ENCODE peak calls at places on chromosome 19, in four cellular contexts. One of them, this sample, is unnamed.
A peak's percentile ranks its signal among the peaks of the same experiment; 100 is the strongest.

GRCh38 chr19:55358943-55359908 is 3.8 kb downstream of the GARIN5B start:
- DNase-seq in AG04450: no peak
- DNase-seq in right lobe of liver: peak; percentile 16
- DNase-seq in lower lobe of right lung: no peak
- DNase-seq in this sample: no peak

GRCh38 chr19:13172335-13173128 is 22.3 kb downstream of the IER2 start:
- DNase-seq in lower lobe of right lung: peak; percentile 87
- DNase-seq in AG04450: no peak
- DNase-seq in right lobe of liver: peak; percentile 86
- DNase-seq in this sample: no peak

GRCh38 chr19:38989066-38989605 is 13.6 kb upstream of the FBXO17 start:
- DNase-seq in AG04450: no peak
- DNase-seq in right lobe of liver: no peak
- DNase-seq in lower lobe of right lung: no peak
- DNase-seq in this sample: no peak

GRCh38 chr19:55670280-55671053 is 4.6 kb upstream of the EPN1 start:
- DNase-seq in AG04450: no peak
- DNase-seq in lower lobe of right lung: peak; percentile 70
- DNase-seq in right lobe of liver: peak; percentile 64
- DNase-seq in this sample: no peak

GRCh38 chr19:10501971-10502523 is 1.1 kb downstream of the KEAP1 start:
- DNase-seq in lower lobe of right lung: peak; percentile 92
- DNase-seq in right lobe of liver: peak; percentile 97
- DNase-seq in AG04450: no peak
- DNase-seq in this sample: no peak

GRCh38 chr19:45865269-45865948 is 1.3 kb downstream of the FOXA3 start:
- DNase-seq in lower lobe of right lung: no peak
- DNase-seq in right lobe of liver: peak; percentile 58
- DNase-seq in AG04450: no peak
- DNase-seq in this sample: no peak

GRCh38 chr19:23070353-23070781 is 46.5 kb upstream of the ZNF730 start:
- DNase-seq in right lobe of liver: no peak
- DNase-seq in AG04450: no peak
- DNase-seq in lower lobe of right lung: no peak
- DNase-seq in this sample: no peak

GRCh38 chr19:56953411-56953810 is 112.9 kb upstream of the PEG3 start:
- DNase-seq in AG04450: no peak
- DNase-seq in right lobe of liver: no peak
- DNase-seq in lower lobe of right lung: no peak
- DNase-seq in this sample: no peak

GRCh38 chr19:14761607-14762006 is 16.8 kb downstream of the ADGRE2 start:
- DNase-seq in AG04450: no peak
- DNase-seq in lower lobe of right lung: no peak
- DNase-seq in right lobe of liver: no peak
- DNase-seq in this sample: no peak

GRCh38 chr19:45443462-45444317 is 20.0 kb upstream of the ERCC1 start:
- DNase-seq in AG04450: no peak
- DNase-seq in right lobe of liver: peak; percentile 97
- DNase-seq in lower lobe of right lung: peak; percentile 98
- DNase-seq in this sample: no peak

GRCh38 chr19:33902802-33903488 is 106.3 kb downstream of the KCTD15 start:
- DNase-seq in AG04450: no peak
- DNase-seq in lower lobe of right lung: no peak
- DNase-seq in right lobe of liver: no peak
- DNase-seq in this sample: no peak

GRCh38 chr19:35736913-35737886 is 5.1 kb downstream of the IGFLR1 start:
- DNase-seq in AG04450: no peak
- DNase-seq in lower lobe of right lung: no peak
- DNase-seq in right lobe of liver: no peak
- DNase-seq in this sample: no peak

GRCh38 chr19:47421244-47421786 is 2.0 kb upstream of the MEIS3 start:
- DNase-seq in right lobe of liver: no peak
- DNase-seq in lower lobe of right lung: no peak
- DNase-seq in AG04450: no peak
- DNase-seq in this sample: no peak

GRCh38 chr19:12055784-12056183 is 3.0 kb upstream of the ZNF878 start:
- DNase-seq in right lobe of liver: no peak
- DNase-seq in lower lobe of right lung: no peak
- DNase-seq in AG04450: no peak
- DNase-seq in this sample: no peak

GRCh38 chr19:37980419-37980975 is 73.5 kb downstream of the SIPA1L3 start:
- DNase-seq in right lobe of liver: no peak
- DNase-seq in AG04450: no peak
- DNase-seq in lower lobe of right lung: no peak
- DNase-seq in this sample: peak; percentile 99

GRCh38 chr19:30596813-30597399 is 224.7 kb downstream of the ZNF536 start:
- DNase-seq in lower lobe of right lung: no peak
- DNase-seq in right lobe of liver: no peak
- DNase-seq in AG04450: no peak
- DNase-seq in this sample: no peak

GRCh38 chr19:15300533-15301194 is 31.7 kb downstream of the BRD4 start:
- DNase-seq in AG04450: peak; percentile 71
- DNase-seq in lower lobe of right lung: no peak
- DNase-seq in right lobe of liver: no peak
- DNase-seq in this sample: no peak

GRCh38 chr19:7871280-7871529 is 3.0 kb downstream of the PRR36 start:
- DNase-seq in AG04450: no peak
- DNase-seq in right lobe of liver: no peak
- DNase-seq in lower lobe of right lung: no peak
- DNase-seq in this sample: no peak

GRCh38 chr19:10143700-10144099 is 24.0 kb upstream of the EIF3G start:
- DNase-seq in right lobe of liver: no peak
- DNase-seq in lower lobe of right lung: no peak
- DNase-seq in AG04450: no peak
- DNase-seq in this sample: no peak

GRCh38 chr19:58466760-58467589 is at the start of gene ZNF324:
- DNase-seq in right lobe of liver: peak; percentile 99
- DNase-seq in lower lobe of right lung: peak; percentile 99
- DNase-seq in AG04450: peak; percentile 79
- DNase-seq in this sample: no peak

GRCh38 chr19:39254539-39255345 is 6.1 kb upstream of the IFNL4 start:
- DNase-seq in AG04450: no peak
- DNase-seq in lower lobe of right lung: no peak
- DNase-seq in right lobe of liver: no peak
- DNase-seq in this sample: no peak

GRCh38 chr19:42121036-42121621 is 11.1 kb downstream of the POU2F2 start:
- DNase-seq in lower lobe of right lung: no peak
- DNase-seq in right lobe of liver: no peak
- DNase-seq in AG04450: no peak
- DNase-seq in this sample: no peak

GRCh38 chr19:18699403-18700054 is 16.0 kb downstream of the CRTC1 start:
- DNase-seq in AG04450: no peak
- DNase-seq in lower lobe of right lung: no peak
- DNase-seq in right lobe of liver: no peak
- DNase-seq in this sample: no peak

GRCh38 chr19:38713227-38713649 is 31.0 kb downstream of the CAPN12 start:
- DNase-seq in right lobe of liver: peak; percentile 68
- DNase-seq in AG04450: no peak
- DNase-seq in lower lobe of right lung: no peak
- DNase-seq in this sample: no peak

GRCh38 chr19:39623946-39624345 is 21.6 kb downstream of the LGALS13 start:
- DNase-seq in right lobe of liver: no peak
- DNase-seq in lower lobe of right lung: no peak
- DNase-seq in AG04450: no peak
- DNase-seq in this sample: no peak

GRCh38 chr19:37333457-37333856 is 37.4 kb upstream of the ZNF527 start:
- DNase-seq in right lobe of liver: no peak
- DNase-seq in lower lobe of right lung: no peak
- DNase-seq in AG04450: no peak
- DNase-seq in this sample: no peak

GRCh38 chr19:42396248-42396541 is 6.1 kb upstream of the CNFN start:
- DNase-seq in right lobe of liver: no peak
- DNase-seq in AG04450: no peak
- DNase-seq in lower lobe of right lung: no peak
- DNase-seq in this sample: no peak

GRCh38 chr19:42695811-42696503 is 44.3 kb downstream of the PSG3 start:
- DNase-seq in right lobe of liver: no peak
- DNase-seq in AG04450: no peak
- DNase-seq in lower lobe of right lung: no peak
- DNase-seq in this sample: no peak

GRCh38 chr19:55053735-55054134 is 9.2 kb downstream of the RDH13 start:
- DNase-seq in AG04450: no peak
- DNase-seq in lower lobe of right lung: no peak
- DNase-seq in right lobe of liver: no peak
- DNase-seq in this sample: no peak

GRCh38 chr19:39916851-39917396 is 17.5 kb downstream of the FCGBP start:
- DNase-seq in right lobe of liver: no peak
- DNase-seq in lower lobe of right lung: no peak
- DNase-seq in AG04450: no peak
- DNase-seq in this sample: no peak

GRCh38 chr19:6610934-6611370 is 20.0 kb upstream of the CD70 start:
- DNase-seq in lower lobe of right lung: no peak
- DNase-seq in right lobe of liver: no peak
- DNase-seq in AG04450: no peak
- DNase-seq in this sample: peak; percentile 93

GRCh38 chr19:33759356-33759755 is 37.3 kb upstream of the KCTD15 start:
- DNase-seq in AG04450: no peak
- DNase-seq in right lobe of liver: no peak
- DNase-seq in lower lobe of right lung: no peak
- DNase-seq in this sample: no peak

GRCh38 chr19:11261431-11261901 is 858 bp downstream of the DOCK6 start:
- DNase-seq in AG04450: no peak
- DNase-seq in lower lobe of right lung: no peak
- DNase-seq in right lobe of liver: no peak
- DNase-seq in this sample: no peak

GRCh38 chr19:13366529-13367143 is 139.6 kb downstream of the CACNA1A start:
- DNase-seq in right lobe of liver: no peak
- DNase-seq in lower lobe of right lung: no peak
- DNase-seq in AG04450: no peak
- DNase-seq in this sample: no peak

GRCh38 chr19:35228177-35228930 is at the start of gene FAM187B:
- DNase-seq in AG04450: no peak
- DNase-seq in lower lobe of right lung: no peak
- DNase-seq in right lobe of liver: no peak
- DNase-seq in this sample: no peak

GRCh38 chr19:17560205-17560595 is 4.8 kb downstream of the COLGALT1 start:
- DNase-seq in right lobe of liver: peak; percentile 55
- DNase-seq in AG04450: peak; percentile 59
- DNase-seq in lower lobe of right lung: peak; percentile 84
- DNase-seq in this sample: no peak

GRCh38 chr19:13892885-13893284 is 13.0 kb downstream of the BRME1 start:
- DNase-seq in right lobe of liver: no peak
- DNase-seq in AG04450: no peak
- DNase-seq in lower lobe of right lung: no peak
- DNase-seq in this sample: no peak

DNA sequence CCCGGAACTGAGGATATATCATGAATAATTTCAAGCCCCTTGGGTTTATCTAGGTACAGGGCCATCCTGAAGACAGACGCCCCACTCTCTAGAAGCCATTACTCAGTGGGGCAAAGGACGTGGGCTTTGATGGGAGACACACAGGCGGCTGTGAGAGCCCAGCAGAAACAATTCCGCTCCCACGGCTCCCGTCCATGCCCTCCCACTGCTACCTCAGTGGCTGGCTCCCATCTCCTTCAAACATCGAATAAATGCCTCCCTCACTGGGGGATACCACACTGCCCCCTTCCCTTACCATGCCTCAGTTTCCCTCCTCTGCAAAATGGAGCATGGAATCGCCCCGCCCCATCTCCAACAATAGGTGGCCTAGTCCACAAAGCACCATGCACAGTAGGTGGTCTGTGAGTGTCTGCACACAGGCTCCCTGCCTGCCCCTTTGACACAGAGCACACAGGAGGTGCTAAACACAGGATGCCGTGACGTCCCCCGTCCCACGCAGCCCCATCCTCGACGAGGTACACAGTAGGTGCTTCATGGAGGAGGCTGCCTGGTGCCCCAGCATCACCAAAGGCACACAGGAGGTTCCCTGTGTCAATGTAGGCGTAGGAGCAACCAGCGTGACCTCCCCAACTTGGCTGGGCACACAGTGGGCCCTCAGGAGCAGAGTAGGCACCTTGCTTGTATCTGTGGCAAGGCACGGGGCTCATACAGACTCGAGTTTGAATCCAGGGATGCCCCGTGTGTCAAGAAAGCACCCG is 46.0 kb downstream of the PTPRS start:
- DNase-seq in AG04450: no peak
- DNase-seq in right lobe of liver: no peak
- DNase-seq in lower lobe of right lung: no peak
- DNase-seq in this sample: no peak
- H3K4me3 ChIP-seq in AG04450: peak overlapping the region; percentile 77
- H3K4me3 ChIP-seq in right lobe of liver: no peak overlapping the region
- H3K4me3 ChIP-seq in lower lobe of right lung: peak overlapping the region; percentile 68
- H3K4me3 ChIP-seq in this sample: no peak overlapping the region

GRCh38 chr19:51326216-51327065 is 15.0 kb downstream of the IGLON5 start:
- DNase-seq in AG04450: no peak
- DNase-seq in right lobe of liver: no peak
- DNase-seq in lower lobe of right lung: no peak
- DNase-seq in this sample: no peak
- H3K4me3 ChIP-seq in AG04450: no peak overlapping the region
- H3K4me3 ChIP-seq in right lobe of liver: no peak overlapping the region
- H3K4me3 ChIP-seq in lower lobe of right lung: no peak overlapping the region
- H3K4me3 ChIP-seq in this sample: no peak overlapping the region

GRCh38 chr19:49361438-49362047 is 673 bp downstream of the TEAD2 start:
- DNase-seq in AG04450: peak; percentile 66
- DNase-seq in lower lobe of right lung: peak; percentile 73
- DNase-seq in right lobe of liver: peak; percentile 84
- DNase-seq in this sample: no peak
- H3K4me3 ChIP-seq in AG04450: peak overlapping the region; percentile 92
- H3K4me3 ChIP-seq in lower lobe of right lung: peak overlapping the region; percentile 81
- H3K4me3 ChIP-seq in right lobe of liver: peak overlapping the region; percentile 70
- H3K4me3 ChIP-seq in this sample: peak overlapping the region; percentile 76

DNA sequence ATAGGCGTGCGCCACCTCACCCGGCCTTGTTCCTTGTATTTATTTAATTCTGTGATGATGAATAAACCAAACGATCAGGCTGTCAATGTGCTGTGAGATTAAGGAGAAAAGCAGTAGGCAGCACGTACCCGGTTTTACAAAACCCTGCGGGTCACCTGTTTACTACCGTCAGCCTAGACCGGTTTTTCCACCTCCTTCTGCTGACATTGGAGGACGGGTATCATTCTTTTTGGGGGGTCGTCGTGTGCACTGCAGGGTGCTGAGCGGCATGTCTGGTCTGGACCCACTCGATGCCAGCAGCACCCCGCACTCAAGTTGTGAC is 929 bp upstream of the DAZAP1 start:
- DNase-seq in AG04450: no peak
- DNase-seq in lower lobe of right lung: no peak
- DNase-seq in right lobe of liver: no peak
- DNase-seq in this sample: no peak
- H3K4me3 ChIP-seq in AG04450: peak overlapping the region; percentile 62
- H3K4me3 ChIP-seq in lower lobe of right lung: peak overlapping the region; percentile 58
- H3K4me3 ChIP-seq in right lobe of liver: peak overlapping the region; percentile 60
- H3K4me3 ChIP-seq in this sample: peak overlapping the region; percentile 73

This sample was measured in epithelial cell of proximal tubule.